ENCODE peak calls at places on chromosome 17, in four cellular contexts. G is CD8-positive, alpha-beta memory T cell; X is A549; Z is choroid plexus epithelial cell. B is an unnamed sample.

GRCh38 chr17:4881761-4882555 is 17.4 kb upstream of the C17orf107 start:
- DNase-seq in X (peak; percentile 70), Z (peak; percentile 61), G (peak; percentile 64), B (peak; percentile 25)

GRCh38 chr17:69501591-69502468 is 87.3 kb downstream of the MAP2K6 start:
- DNase-seq in Z (peak; percentile 93), X (peak; percentile 63), G (no peak), B (no peak)

GRCh38 chr17:9306086-9306485 is 269.5 kb downstream of the STX8 start:
- DNase-seq in X (peak; percentile 22), Z (no peak), G (no peak), B (no peak)

GRCh38 chr17:38798614-38799500 is 499 bp downstream of the PIP4K2B start:
- DNase-seq in G (peak; percentile 64), Z (peak; percentile 53), X (peak; percentile 40), B (no peak)

GRCh38 chr17:40937384-40937819 is at the start of gene KRT23:
- DNase-seq in G (no peak), X (no peak), Z (no peak), B (no peak)

GRCh38 chr17:57819273-57819672 is 30.6 kb downstream of the MRPS23 start:
- DNase-seq in Z (no peak), X (no peak), G (no peak), B (no peak)

GRCh38 chr17:13994050-13994449 is 75.3 kb upstream of the COX10 start:
- DNase-seq in Z (no peak), X (no peak), G (no peak), B (no peak)

GRCh38 chr17:62597920-62598319 is 29.6 kb upstream of the MRC2 start:
- DNase-seq in G (no peak), X (no peak), Z (peak; percentile 68), B (no peak)

GRCh38 chr17:71409137-71409536 is 711.7 kb upstream of the SOX9 start:
- DNase-seq in Z (no peak), X (peak; percentile 43), G (no peak), B (no peak)

GRCh38 chr17:38783227-38783626 is 16.1 kb downstream of the PIP4K2B start:
- DNase-seq in Z (no peak), G (no peak), X (no peak), B (no peak)

GRCh38 chr17:50737118-50737698 is 17.8 kb downstream of the LUC7L3 start:
- DNase-seq in G (no peak), Z (no peak), X (no peak), B (no peak)

DNA sequence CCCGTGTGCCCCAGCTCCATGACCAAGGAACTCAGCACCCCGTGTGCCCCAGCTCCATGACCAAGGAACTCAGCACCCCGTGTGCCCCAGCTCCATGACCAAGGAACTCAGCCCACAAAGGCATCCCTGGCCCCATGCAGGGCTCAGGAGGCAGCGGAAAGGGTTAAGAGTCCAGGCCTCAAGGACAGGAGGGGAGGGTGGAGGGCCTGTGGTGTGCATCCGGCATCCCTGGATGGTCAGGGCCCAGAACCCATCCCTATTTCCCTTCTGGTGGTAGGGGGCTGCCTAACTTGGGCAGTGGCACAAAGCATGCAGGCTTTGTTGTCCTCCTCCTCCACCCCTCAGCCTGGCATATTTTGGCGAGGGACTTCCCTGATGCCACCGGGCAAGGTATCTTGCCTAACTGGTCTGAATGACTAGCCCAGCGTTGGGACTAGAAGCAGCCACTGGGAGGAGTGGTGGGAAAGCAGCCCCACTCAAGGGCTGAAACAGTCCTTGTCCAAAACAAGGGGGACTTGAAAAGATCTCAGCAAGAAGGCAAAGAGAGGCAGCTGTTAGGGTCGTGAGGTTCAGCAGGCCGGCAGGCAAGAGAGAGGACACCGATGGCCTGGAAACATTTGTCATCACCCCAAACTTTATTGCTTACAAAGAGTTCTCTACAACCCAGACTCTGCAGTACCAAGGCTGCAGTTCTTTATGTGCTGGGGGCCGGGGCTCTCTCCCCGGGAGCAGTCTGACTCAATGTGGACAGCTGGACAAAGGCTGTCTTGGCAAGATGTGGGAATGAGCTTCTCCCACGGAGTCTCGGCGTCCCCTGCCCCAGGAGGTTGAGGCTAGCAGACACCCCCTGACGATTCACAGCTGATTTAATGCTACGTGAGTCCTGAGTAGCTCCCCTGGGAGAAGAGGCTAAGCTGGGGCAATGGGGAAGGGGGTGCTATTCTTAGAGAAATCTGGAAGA is 902 bp upstream of the SPATA32 start:
- DNase-seq in X (peak; percentile 46), Z (peak; percentile 86), G (no peak), B (no peak)
- H3K4me3 ChIP-seq in X (no peak overlapping the region), Z (no peak overlapping the region), G (peak overlapping the region; percentile 56), B (peak overlapping the region; percentile 37)

GRCh38 chr17:75753514-75754377 is 11.2 kb downstream of the GALK1 start:
- DNase-seq in Z (peak; percentile 71), G (peak; percentile 79), X (no peak), B (no peak)
- H3K4me3 ChIP-seq in Z (peak overlapping the region; percentile 59), G (peak overlapping the region; percentile 63), X (no peak overlapping the region), B (peak overlapping the region; percentile 9)

DNA sequence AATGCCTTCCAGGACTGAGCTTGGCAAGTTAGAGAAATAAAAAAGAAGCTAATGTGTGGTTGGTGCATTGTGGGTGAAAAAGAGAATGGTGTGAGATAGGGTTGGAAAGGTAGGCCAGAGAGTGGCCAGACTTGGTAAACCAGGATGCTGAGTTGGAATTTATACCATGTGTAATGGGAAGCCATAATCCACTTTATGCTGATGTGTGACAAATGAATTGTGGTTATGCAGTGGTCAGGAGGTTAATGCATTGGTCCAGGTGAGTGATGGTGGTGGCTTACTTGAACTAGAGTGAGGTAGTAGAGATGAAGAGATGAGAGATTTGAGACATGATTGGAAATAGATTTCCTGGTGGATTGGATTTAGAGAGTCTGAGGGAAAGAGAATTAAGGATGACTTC is 1.0 kb downstream of the PFAS start:
- DNase-seq in Z (no peak), X (no peak), G (no peak), B (no peak)
- H3K4me3 ChIP-seq in Z (no peak overlapping the region), X (peak overlapping the region; percentile 74), G (no peak overlapping the region), B (peak overlapping the region; percentile 93)

GRCh38 chr17:33292184-33292980 is 713 bp downstream of the ASIC2 start:
- DNase-seq in X (peak; percentile 67), G (no peak), Z (peak; percentile 12), B (peak; percentile 30)
- H3K4me3 ChIP-seq in X (peak overlapping the region; percentile 57), G (no peak overlapping the region), Z (no peak overlapping the region), B (peak overlapping the region; percentile 62)

DNA sequence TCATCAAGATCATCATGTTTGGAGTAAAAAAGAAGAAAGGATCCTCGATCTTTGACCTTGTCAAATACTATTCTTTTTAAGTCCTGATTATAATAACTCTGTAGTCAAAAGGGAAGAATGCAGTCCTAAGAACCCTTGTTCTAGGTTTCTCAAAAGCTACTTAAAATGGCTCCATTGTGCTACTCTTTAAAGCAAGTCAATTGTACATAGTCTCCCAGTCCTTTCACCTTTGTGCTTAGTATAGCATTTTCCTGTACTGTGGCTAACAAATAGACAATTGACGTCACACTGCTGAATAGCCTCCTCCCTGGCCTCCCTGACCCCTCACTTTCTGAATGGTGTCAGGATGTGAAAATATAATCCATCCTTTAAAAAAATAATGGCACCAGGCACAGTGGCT is 172.9 kb downstream of the AATF start:
- DNase-seq in Z (no peak), G (no peak), X (no peak), B (no peak)
- H3K4me3 ChIP-seq in Z (no peak overlapping the region), G (no peak overlapping the region), X (no peak overlapping the region), B (no peak overlapping the region)

GRCh38 chr17:42706732-42707131 is 24.4 kb downstream of the CNTNAP1 start:
- DNase-seq in X (no peak), G (peak; percentile 54), Z (no peak), B (no peak)

GRCh38 chr17:42709561-42709960 is 27.2 kb downstream of the CNTNAP1 start:
- DNase-seq in G (no peak), Z (no peak), X (no peak), B (no peak)

GRCh38 chr17:42704495-42705494 is 22.5 kb downstream of the CNTNAP1 start:
- DNase-seq in X (no peak), G (no peak), Z (no peak), B (no peak)

GRCh38 chr17:42708588-42708987 is 26.3 kb downstream of the CNTNAP1 start:
- DNase-seq in G (no peak), X (no peak), Z (no peak), B (no peak)
- H3K4me3 ChIP-seq in G (no peak overlapping the region), X (no peak overlapping the region), Z (no peak overlapping the region), B (no peak overlapping the region)

GRCh38 chr17:19744492-19744891 is 3.6 kb downstream of the ALDH3A1 start:
- DNase-seq in G (no peak), Z (no peak), X (no peak), B (no peak)
- H3K4me3 ChIP-seq in G (no peak overlapping the region), Z (peak overlapping the region; percentile 31), X (peak overlapping the region; percentile 53), B (peak overlapping the region; percentile 30)

GRCh38 chr17:48910370-48910769 is 2.2 kb downstream of the UBE2Z start:
- DNase-seq in X (no peak), G (no peak), Z (no peak), B (no peak)

GRCh38 chr17:48907713-48908046 is 527 bp upstream of the UBE2Z start:
- DNase-seq in Z (peak; percentile 82), X (peak; percentile 80), G (no peak), B (no peak)

GRCh38 chr17:48908047-48908843 is at the start of gene UBE2Z:
- DNase-seq in X (peak; percentile 99), Z (peak; percentile 98), G (peak; percentile 84), B (peak; percentile 91)

GRCh38 chr17:48908853-48909394 is 717 bp downstream of the UBE2Z start:
- DNase-seq in Z (peak; percentile 91), X (peak; percentile 90), G (peak; percentile 79), B (peak; percentile 86)

GRCh38 chr17:48909796-48910195 is 1.6 kb downstream of the UBE2Z start:
- DNase-seq in Z (peak; percentile 37), G (no peak), X (no peak), B (no peak)
- H3K4me3 ChIP-seq in Z (peak overlapping the region; percentile 82), G (peak overlapping the region; percentile 73), X (peak overlapping the region; percentile 89), B (peak overlapping the region; percentile 72)

DNA sequence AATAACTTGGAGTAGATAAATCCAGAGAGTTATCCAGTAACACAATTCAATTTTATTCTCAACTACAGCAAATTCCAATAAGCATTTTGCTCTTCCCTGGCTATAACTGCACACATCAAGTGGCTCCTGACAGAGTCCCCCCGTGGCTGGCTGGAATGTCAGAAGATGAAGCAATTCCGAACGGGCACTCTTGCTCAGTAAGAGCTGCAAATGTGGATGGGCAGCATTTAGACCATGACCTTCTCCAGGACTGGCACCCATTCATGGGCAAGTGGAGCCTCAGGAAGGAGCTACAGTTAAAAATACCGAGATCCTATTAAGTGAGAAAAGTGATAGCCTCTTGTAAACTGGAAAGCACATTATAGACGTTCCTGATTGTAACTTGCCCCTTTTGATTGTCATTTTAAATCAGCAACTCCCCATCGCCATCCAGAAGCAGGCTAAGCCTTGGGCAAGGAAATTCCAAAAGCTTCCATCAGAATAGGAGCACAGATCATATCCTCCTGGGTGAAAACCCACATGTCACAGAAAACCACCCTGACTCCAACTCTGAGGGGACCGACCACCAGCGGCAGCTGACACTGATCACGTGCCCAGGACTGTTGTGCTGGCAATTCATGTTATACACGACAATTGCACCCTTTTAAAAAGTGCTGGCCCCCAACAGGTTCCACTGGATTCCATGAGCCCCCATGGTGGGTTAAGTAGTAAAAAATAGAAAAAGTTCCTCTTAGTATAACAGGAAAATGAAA is 7.1 kb downstream of the UBE2O start:
- DNase-seq in X (no peak), G (no peak), Z (no peak), B (no peak)
- H3K4me3 ChIP-seq in X (peak overlapping the region; percentile 29), G (no peak overlapping the region), Z (no peak overlapping the region), B (no peak overlapping the region)